ENCODE peak calls at places on chromosomes 3 and 15, in five cellular contexts. A is GM23248, D is NCI-H2171, L is RWPE1, O is activated T-cell treated with anti-CD3 and anti-CD28 coated beads for 48 hours. R is an unnamed sample.

GRCh38 chr3:143363276-143363675 is 243.7 kb downstream of the CHST2 start:
- DNase-seq in A (no peak), D (no peak), L (no peak), O (no peak), R (no peak)

GRCh38 chr3:172390792-172391191 is 57.5 kb downstream of the GHSR start:
- DNase-seq in A (no peak), D (no peak), L (no peak), O (no peak), R (no peak)

GRCh38 chr3:156036258-156037053 is 83.9 kb upstream of the KCNAB1 start:
- DNase-seq in A (no peak), D (no peak), L (no peak), O (no peak), R (no peak)

GRCh38 chr3:193559100-193559499 is 4.4 kb upstream of the ATP13A4 start:
- DNase-seq in A (no peak), D (no peak), L (no peak), O (no peak), R (no peak)

GRCh38 chr3:41247055-41247454 is 47.8 kb downstream of the CTNNB1 start:
- DNase-seq in A (no peak), D (no peak), L (no peak), O (no peak), R (no peak)

GRCh38 chr3:32435911-32436815 is 44.5 kb downstream of the CMTM7 start:
- DNase-seq in A (peak), D (no peak), L (no peak), O (no peak), R (no peak)

GRCh38 chr3:95645291-95645690 is 1169.1 kb upstream of the EPHA6 start:
- DNase-seq in A (no peak), D (no peak), L (no peak), O (no peak), R (no peak)

GRCh38 chr15:41331281-41331680 is 1.1 kb downstream of the OIP5 start:
- DNase-seq in A (no peak), D (no peak), L (no peak), O (no peak), R (no peak)

GRCh38 chr15:93826798-93827197 is 404.6 kb upstream of the MCTP2 start:
- DNase-seq in A (no peak), D (no peak), L (no peak), O (no peak), R (no peak)

GRCh38 chr15:70142322-70143191 is 44.8 kb upstream of the TLE3 start:
- DNase-seq in A (peak), D (no peak), L (no peak), O (peak), R (no peak)

GRCh38 chr3:116423365-116423764 is 21.9 kb downstream of the LSAMP start:
- DNase-seq in A (peak), D (peak), L (no peak), O (no peak), R (no peak)

GRCh38 chr3:170721563-170721962 is 135.7 kb upstream of the SLC7A14 start:
- DNase-seq in A (no peak), D (no peak), L (no peak), O (no peak), R (no peak)

R was measured in NCI-H2107.